ENCODE peak calls at places on chromosomes 11 and 22, in five cellular contexts. One of them, this sample, is unnamed.

GRCh38 chr11:114787126-114787525 is 108.8 kb downstream of the NXPE2 start:
- DNase-seq in foreskin fibroblast: no peak
- DNase-seq in endothelial cell of umbilical vein: no peak
- DNase-seq in lower lobe of right lung: no peak
- DNase-seq in lower leg skin: no peak
- DNase-seq in this sample: no peak

GRCh38 chr11:65695459-65696241 is 16.4 kb upstream of the KAT5 start:
- DNase-seq in foreskin fibroblast: no peak
- DNase-seq in endothelial cell of umbilical vein: peak; percentile 95
- DNase-seq in lower lobe of right lung: no peak
- DNase-seq in lower leg skin: no peak
- DNase-seq in this sample: no peak

GRCh38 chr22:35464399-35464798 is 64.5 kb downstream of the MCM5 start:
- DNase-seq in foreskin fibroblast: no peak
- DNase-seq in endothelial cell of umbilical vein: no peak
- DNase-seq in lower lobe of right lung: no peak
- DNase-seq in lower leg skin: no peak
- DNase-seq in this sample: no peak

GRCh38 chr11:68665471-68665870 is 18.9 kb upstream of the GAL start:
- DNase-seq in foreskin fibroblast: no peak
- DNase-seq in endothelial cell of umbilical vein: no peak
- DNase-seq in lower lobe of right lung: peak; percentile 41
- DNase-seq in lower leg skin: no peak
- DNase-seq in this sample: no peak

GRCh38 chr11:104151404-104152204 is 12.3 kb downstream of the PDGFD start:
- DNase-seq in foreskin fibroblast: no peak
- DNase-seq in endothelial cell of umbilical vein: peak; percentile 41
- DNase-seq in lower lobe of right lung: no peak
- DNase-seq in lower leg skin: no peak
- DNase-seq in this sample: no peak

GRCh38 chr22:24580276-24580675 is 12.6 kb downstream of the LRRC75B start:
- DNase-seq in foreskin fibroblast: peak; percentile 73
- DNase-seq in endothelial cell of umbilical vein: no peak
- DNase-seq in lower lobe of right lung: no peak
- DNase-seq in lower leg skin: no peak
- DNase-seq in this sample: no peak

GRCh38 chr22:43293661-43294392 is 49.3 kb downstream of the SCUBE1 start:
- DNase-seq in foreskin fibroblast: peak; percentile 73
- DNase-seq in endothelial cell of umbilical vein: peak; percentile 25
- DNase-seq in lower lobe of right lung: peak; percentile 76
- DNase-seq in lower leg skin: peak; percentile 89
- DNase-seq in this sample: no peak

GRCh38 chr11:119790476-119790875 is 61.5 kb upstream of the NECTIN1 start:
- DNase-seq in foreskin fibroblast: no peak
- DNase-seq in endothelial cell of umbilical vein: no peak
- DNase-seq in lower lobe of right lung: peak; percentile 22
- DNase-seq in lower leg skin: no peak
- DNase-seq in this sample: no peak

GRCh38 chr22:24954114-24954463 is 1.6 kb downstream of the KIAA1671 start:
- DNase-seq in foreskin fibroblast: no peak
- DNase-seq in endothelial cell of umbilical vein: peak; percentile 22
- DNase-seq in lower lobe of right lung: no peak
- DNase-seq in lower leg skin: no peak
- DNase-seq in this sample: no peak

GRCh38 chr11:61683961-61684869 is 4.0 kb downstream of the DAGLA start:
- DNase-seq in foreskin fibroblast: no peak
- DNase-seq in endothelial cell of umbilical vein: no peak
- DNase-seq in lower lobe of right lung: no peak
- DNase-seq in lower leg skin: no peak
- DNase-seq in this sample: no peak

GRCh38 chr11:88315981-88316441 is 21.5 kb downstream of the CTSC start:
- DNase-seq in foreskin fibroblast: no peak
- DNase-seq in endothelial cell of umbilical vein: no peak
- DNase-seq in lower lobe of right lung: no peak
- DNase-seq in lower leg skin: no peak
- DNase-seq in this sample: no peak

GRCh38 chr11:102260241-102260640 is 57.0 kb upstream of the BIRC3 start:
- DNase-seq in foreskin fibroblast: no peak
- DNase-seq in endothelial cell of umbilical vein: no peak
- DNase-seq in lower lobe of right lung: no peak
- DNase-seq in lower leg skin: no peak
- DNase-seq in this sample: no peak

GRCh38 chr11:102268083-102268984 is 49.0 kb upstream of the BIRC3 start:
- DNase-seq in foreskin fibroblast: no peak
- DNase-seq in endothelial cell of umbilical vein: peak; percentile 51
- DNase-seq in lower lobe of right lung: peak; percentile 92
- DNase-seq in lower leg skin: peak; percentile 88
- DNase-seq in this sample: peak; percentile 83

GRCh38 chr11:102267602-102268001 is 49.7 kb upstream of the BIRC3 start:
- DNase-seq in foreskin fibroblast: peak; percentile 68
- DNase-seq in endothelial cell of umbilical vein: peak; percentile 18
- DNase-seq in lower lobe of right lung: no peak
- DNase-seq in lower leg skin: no peak
- DNase-seq in this sample: no peak

GRCh38 chr11:102266111-102266510 is 51.2 kb upstream of the BIRC3 start:
- DNase-seq in foreskin fibroblast: no peak
- DNase-seq in endothelial cell of umbilical vein: no peak
- DNase-seq in lower lobe of right lung: no peak
- DNase-seq in lower leg skin: no peak
- DNase-seq in this sample: no peak

DNA sequence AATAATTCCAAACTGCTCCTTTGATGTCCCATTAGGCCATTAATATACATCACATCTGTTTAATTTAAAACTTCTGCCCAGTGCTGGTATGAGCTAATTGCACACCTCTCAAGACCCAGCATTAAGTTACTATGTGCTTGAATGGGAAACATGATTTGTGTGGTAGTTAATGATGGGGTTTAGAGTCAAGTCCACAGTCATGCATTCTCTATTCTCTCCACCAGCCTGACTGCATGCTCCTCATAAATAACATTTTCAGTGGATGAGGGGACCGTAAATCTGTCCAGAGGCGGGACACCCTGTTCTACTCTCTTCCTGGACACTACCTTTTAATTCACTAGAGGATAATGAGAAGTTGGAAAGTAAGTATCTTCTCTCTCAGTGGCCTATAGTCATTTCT is 53.7 kb upstream of the BIRC3 start:
- DNase-seq in foreskin fibroblast: no peak
- DNase-seq in endothelial cell of umbilical vein: no peak
- DNase-seq in lower lobe of right lung: no peak
- DNase-seq in lower leg skin: no peak
- DNase-seq in this sample: no peak
- TF ChIP-seq CTCF in foreskin fibroblast: no peak
- TF ChIP-seq CTCF in endothelial cell of umbilical vein: no peak
- TF ChIP-seq CTCF in lower lobe of right lung: no peak
- TF ChIP-seq CTCF in lower leg skin: no peak
- TF ChIP-seq CTCF in this sample: no peak

GRCh38 chr22:27682438-27682837 is 119.1 kb downstream of the MN1 start:
- DNase-seq in foreskin fibroblast: no peak
- DNase-seq in endothelial cell of umbilical vein: no peak
- DNase-seq in lower lobe of right lung: no peak
- DNase-seq in lower leg skin: no peak
- DNase-seq in this sample: no peak
- TF ChIP-seq CTCF in foreskin fibroblast: peak; percentile 16
- TF ChIP-seq CTCF in endothelial cell of umbilical vein: peak; percentile 25
- TF ChIP-seq CTCF in lower lobe of right lung: no peak
- TF ChIP-seq CTCF in lower leg skin: no peak
- TF ChIP-seq CTCF in this sample: no peak

GRCh38 chr11:12201016-12201985 is 90.9 kb downstream of the MICAL2 start:
- DNase-seq in foreskin fibroblast: peak; percentile 88
- DNase-seq in endothelial cell of umbilical vein: peak; percentile 99
- DNase-seq in lower lobe of right lung: no peak
- DNase-seq in lower leg skin: no peak
- DNase-seq in this sample: no peak
- TF ChIP-seq CTCF in foreskin fibroblast: no peak
- TF ChIP-seq CTCF in endothelial cell of umbilical vein: no peak
- TF ChIP-seq CTCF in lower lobe of right lung: no peak
- TF ChIP-seq CTCF in lower leg skin: no peak
- TF ChIP-seq CTCF in this sample: no peak

DNA sequence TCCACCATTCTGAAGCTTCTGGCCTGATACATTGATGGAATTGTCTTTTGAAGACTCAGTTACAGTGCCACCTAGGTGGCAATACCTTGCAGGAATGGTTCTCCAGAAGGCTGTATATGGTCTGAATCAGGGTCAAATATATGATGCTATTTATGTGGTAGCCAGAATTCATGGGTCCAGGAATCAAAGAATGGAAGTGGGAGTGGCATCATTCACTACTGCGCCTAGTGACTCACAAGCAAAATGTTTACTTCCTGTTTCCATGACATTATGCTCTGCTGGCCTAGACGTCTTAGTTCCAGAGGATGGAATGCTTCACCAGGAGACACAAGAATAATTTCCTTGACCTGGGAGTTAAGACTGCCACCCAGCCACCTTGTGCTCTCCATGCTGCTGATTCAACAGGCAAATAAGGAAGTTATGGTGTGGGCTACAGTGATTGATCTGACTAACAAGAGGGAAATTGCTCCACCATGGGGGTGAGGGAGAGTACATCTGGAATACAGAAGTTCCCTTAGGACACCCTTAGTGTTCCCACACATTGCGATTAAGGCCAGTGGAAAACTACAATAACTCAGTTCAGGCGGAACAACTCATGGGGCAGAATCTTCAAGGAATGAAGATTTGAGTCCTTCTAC is 491.8 kb downstream of the ETS1 start:
- DNase-seq in foreskin fibroblast: peak; percentile 50
- DNase-seq in endothelial cell of umbilical vein: peak; percentile 95
- DNase-seq in lower lobe of right lung: no peak
- DNase-seq in lower leg skin: no peak
- DNase-seq in this sample: no peak
- TF ChIP-seq CTCF in foreskin fibroblast: no peak
- TF ChIP-seq CTCF in endothelial cell of umbilical vein: peak; percentile 28
- TF ChIP-seq CTCF in lower lobe of right lung: no peak
- TF ChIP-seq CTCF in lower leg skin: no peak
- TF ChIP-seq CTCF in this sample: no peak

DNA sequence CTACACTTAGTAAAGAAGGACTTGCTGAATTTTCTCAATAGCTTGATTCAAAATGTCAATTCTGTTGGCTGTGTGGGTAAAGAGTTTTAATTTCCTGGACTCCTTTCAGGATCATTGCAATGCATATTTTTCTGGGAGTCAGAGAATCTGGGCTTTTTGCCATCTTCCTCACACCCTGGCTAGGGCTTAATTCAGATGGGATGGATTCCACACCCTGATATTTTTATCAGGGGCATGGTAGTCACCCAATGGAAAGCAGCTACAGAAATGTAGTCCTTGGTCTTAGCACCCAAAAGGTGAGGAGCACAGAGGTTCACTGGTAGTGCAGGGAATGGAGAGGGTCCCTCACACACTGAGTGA is 79.3 kb downstream of the SGSM3 start:
- DNase-seq in foreskin fibroblast: peak; percentile 49
- DNase-seq in endothelial cell of umbilical vein: no peak
- DNase-seq in lower lobe of right lung: no peak
- DNase-seq in lower leg skin: no peak
- DNase-seq in this sample: no peak
- TF ChIP-seq CTCF in foreskin fibroblast: no peak
- TF ChIP-seq CTCF in endothelial cell of umbilical vein: no peak
- TF ChIP-seq CTCF in lower lobe of right lung: no peak
- TF ChIP-seq CTCF in lower leg skin: no peak
- TF ChIP-seq CTCF in this sample: no peak

GRCh38 chr11:107202189-107202588 is 183.9 kb upstream of the GUCY1A2 start:
- DNase-seq in foreskin fibroblast: no peak
- DNase-seq in endothelial cell of umbilical vein: no peak
- DNase-seq in lower lobe of right lung: no peak
- DNase-seq in lower leg skin: no peak
- DNase-seq in this sample: no peak

GRCh38 chr11:107197932-107198331 is 179.7 kb upstream of the GUCY1A2 start:
- DNase-seq in foreskin fibroblast: no peak
- DNase-seq in endothelial cell of umbilical vein: no peak
- DNase-seq in lower lobe of right lung: no peak
- DNase-seq in lower leg skin: no peak
- DNase-seq in this sample: no peak

GRCh38 chr11:107198490-107199007 is 180.3 kb upstream of the GUCY1A2 start:
- DNase-seq in foreskin fibroblast: no peak
- DNase-seq in endothelial cell of umbilical vein: no peak
- DNase-seq in lower lobe of right lung: no peak
- DNase-seq in lower leg skin: no peak
- DNase-seq in this sample: no peak

DNA sequence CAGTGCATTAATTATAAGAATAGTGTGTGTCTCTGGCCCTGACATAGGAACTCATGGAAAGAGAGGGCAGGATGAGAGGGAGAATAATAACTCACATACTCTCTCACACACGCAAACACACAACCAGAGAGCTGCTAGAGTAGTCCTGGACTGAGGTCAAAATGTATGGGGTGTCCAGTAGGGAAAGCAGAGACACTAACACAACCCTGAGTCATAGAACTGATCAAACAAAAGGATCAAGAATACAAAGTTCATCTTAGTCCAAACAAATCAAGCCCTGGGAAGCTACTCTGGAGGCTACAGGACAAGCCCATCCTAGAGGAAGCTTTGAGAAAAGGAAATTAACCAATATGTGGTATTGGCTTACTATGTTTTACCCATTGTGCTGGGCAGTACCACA is 178.5 kb upstream of the GUCY1A2 start:
- DNase-seq in foreskin fibroblast: no peak
- DNase-seq in endothelial cell of umbilical vein: no peak
- DNase-seq in lower lobe of right lung: no peak
- DNase-seq in lower leg skin: no peak
- DNase-seq in this sample: no peak
- TF ChIP-seq CTCF in foreskin fibroblast: no peak
- TF ChIP-seq CTCF in endothelial cell of umbilical vein: no peak
- TF ChIP-seq CTCF in lower lobe of right lung: no peak
- TF ChIP-seq CTCF in lower leg skin: no peak
- TF ChIP-seq CTCF in this sample: no peak

DNA sequence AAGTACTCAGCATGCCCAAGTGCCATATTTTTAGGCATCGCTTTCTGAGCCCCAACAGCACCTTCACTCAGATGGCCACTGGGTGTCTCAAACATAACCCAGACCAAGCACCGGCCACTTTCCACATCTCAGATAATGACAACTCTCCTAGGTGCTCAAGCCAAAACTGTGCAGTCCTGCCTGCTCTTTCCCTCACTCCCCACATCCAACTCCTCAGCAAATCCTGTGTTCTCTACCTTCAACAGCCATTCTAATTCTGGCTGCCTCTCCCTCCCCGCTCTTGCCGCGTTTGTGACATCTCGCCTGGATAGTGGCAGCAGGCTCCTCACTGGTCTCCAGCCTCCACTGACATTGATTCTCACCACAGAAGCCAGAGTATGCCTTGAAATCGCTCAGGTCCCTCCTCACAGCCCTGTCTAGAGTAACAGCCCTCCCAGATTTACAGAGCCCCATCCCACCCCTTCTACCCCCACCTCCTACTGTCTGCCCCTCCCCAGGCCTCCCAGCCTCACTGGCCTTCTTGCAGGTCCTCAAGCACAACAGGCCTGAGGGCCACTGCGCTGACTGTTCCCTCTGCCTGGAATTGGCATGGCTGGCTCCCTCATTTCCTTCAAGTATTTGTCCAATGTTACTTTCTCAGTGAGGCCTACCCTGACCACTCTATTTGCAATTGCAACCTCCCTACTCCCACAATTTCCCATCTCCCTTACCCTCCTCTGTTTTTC is 1.3 kb upstream of the PHETA2 start:
- DNase-seq in foreskin fibroblast: no peak
- DNase-seq in endothelial cell of umbilical vein: no peak
- DNase-seq in lower lobe of right lung: no peak
- DNase-seq in lower leg skin: no peak
- DNase-seq in this sample: no peak
- TF ChIP-seq CTCF in foreskin fibroblast: no peak
- TF ChIP-seq CTCF in endothelial cell of umbilical vein: no peak
- TF ChIP-seq CTCF in lower lobe of right lung: no peak
- TF ChIP-seq CTCF in lower leg skin: no peak
- TF ChIP-seq CTCF in this sample: no peak

This sample was measured in mesothelial cell of epicardium.